ENCODE peak calls at places on chromosomes 2 and 18, in seven cellular contexts. U is GM23248, X is cardiac fibroblast, J is iPS-NIHi11, Q is iPS DF 6.9, W is EH, F is prostate gland. Z is an unnamed sample.

GRCh38 chr2:216344206-216344957 is 27.9 kb downstream of the MARCHF4 start:
- DNase-seq in W (no peak), Q (no peak), F (no peak), U (peak), X (no peak), J (no peak), Z (no peak)

GRCh38 chr2:173750332-173750731 is 214.8 kb downstream of the SP3 start:
- DNase-seq in Q (no peak), J (peak), X (peak), U (peak), W (peak), F (no peak), Z (peak)

GRCh38 chr2:118580651-118581050 is 266.8 kb downstream of the EN1 start:
- DNase-seq in X (peak), Q (no peak), W (peak), U (peak), F (no peak), J (no peak), Z (no peak)

GRCh38 chr2:235618039-235618438 is 124.2 kb downstream of the AGAP1 start:
- DNase-seq in U (peak), F (no peak), X (peak), J (no peak), W (peak), Q (no peak), Z (peak)

GRCh38 chr18:76610933-76611749 is 116.1 kb upstream of the ZNF516 start:
- DNase-seq in U (peak), Q (no peak), X (peak), W (peak), F (peak), J (no peak), Z (peak)

GRCh38 chr2:202339052-202339870 is 36.9 kb upstream of the BMPR2 start:
- DNase-seq in J (no peak), U (peak), Q (no peak), F (no peak), X (peak), W (peak), Z (peak)

GRCh38 chr2:150617351-150617750 is 129.9 kb upstream of the RND3 start:
- DNase-seq in X (no peak), U (no peak), W (peak), F (no peak), Q (no peak), J (no peak), Z (no peak)

GRCh38 chr18:69580107-69580506 is 179.4 kb downstream of the DOK6 start:
- DNase-seq in J (peak), X (peak), Q (no peak), W (no peak), U (peak), F (no peak), Z (peak)

GRCh38 chr2:11578081-11578948 is 44.5 kb downstream of the GREB1 start:
- DNase-seq in U (no peak), J (no peak), X (no peak), W (no peak), F (no peak), Q (no peak), Z (no peak)

GRCh38 chr2:20189299-20189931 is 35.5 kb downstream of the SDC1 start:
- DNase-seq in F (no peak), U (no peak), Q (no peak), X (no peak), W (no peak), J (no peak), Z (no peak)

GRCh38 chr2:74743778-74744177 is 89.7 kb downstream of the SEMA4F start:
- DNase-seq in W (no peak), U (no peak), X (no peak), F (no peak), J (no peak), Q (no peak), Z (no peak)

GRCh38 chr2:172350844-172351480 is 76.4 kb upstream of the ITGA6 start:
- DNase-seq in W (no peak), X (no peak), Q (no peak), J (no peak), F (peak), U (peak), Z (no peak)

GRCh38 chr2:237256845-237257244 is 157.1 kb downstream of the COL6A3 start:
- DNase-seq in Q (no peak), F (no peak), J (no peak), W (peak), X (peak), U (peak), Z (peak)

GRCh38 chr2:238096311-238097011 is 3.7 kb upstream of the ESPNL start:
- DNase-seq in W (no peak), X (no peak), F (no peak), J (peak), Q (no peak), U (no peak), Z (no peak)

GRCh38 chr2:234048049-234048448 is 2.5 kb upstream of the SPP2 start:
- DNase-seq in Q (no peak), W (no peak), J (no peak), X (no peak), U (no peak), F (no peak), Z (no peak)

GRCh38 chr2:108377815-108378630 is at the start of gene SULT1C4:
- DNase-seq in U (no peak), J (peak), Q (no peak), W (no peak), X (no peak), F (peak), Z (peak)

GRCh38 chr2:105517814-105518705 is 119.2 kb upstream of the FHL2 start:
- DNase-seq in U (peak), W (peak), J (no peak), X (peak), Q (no peak), F (no peak), Z (peak)

GRCh38 chr2:157899125-157899839 is 23.2 kb upstream of the ACVR1 start:
- DNase-seq in W (no peak), X (no peak), U (no peak), Q (no peak), J (no peak), F (no peak), Z (no peak)

GRCh38 chr2:24456610-24457556 is 34.2 kb upstream of the NCOA1 start:
- DNase-seq in U (peak), J (no peak), F (peak), Q (no peak), X (peak), W (peak), Z (peak)

GRCh38 chr18:14949800-14950415 is 201.9 kb downstream of the ANKRD30B start:
- DNase-seq in J (no peak), W (no peak), Q (no peak), X (no peak), F (no peak), U (no peak), Z (no peak)

GRCh38 chr18:49854681-49855080 is 41.3 kb upstream of the ACAA2 start:
- DNase-seq in F (no peak), Q (no peak), X (no peak), J (no peak), W (no peak), U (no peak), Z (no peak)

GRCh38 chr2:136104977-136105376 is 13.0 kb downstream of the CXCR4 start:
- DNase-seq in W (no peak), X (no peak), Q (no peak), J (no peak), F (no peak), U (no peak), Z (no peak)